ENCODE peak calls at places on chromosome 7, in nine cellular contexts. X is activated CD4-positive, alpha-beta T cell treated with anti-CD3 and anti-CD28 coated beads for 48 hours; S is stimulated activated CD8-positive, alpha-beta memory T cell treated with anti-CD3 and anti-CD28 coated beads, Interleukin-7, amount 100 ng/mL, for 1 hour; A is IMR-90; L is SHP77 treated with DMSO at 0.1 percent for 48 hours; Y is WTC11; E is GM06990; T is A172; F is progenitor cell of endocrine pancreas. U is an unnamed sample.
A peak's percentile ranks its signal among the peaks of the same experiment; 100 is the strongest.

GRCh38 chr7:127907638-127908040 is 123.6 kb downstream of the LRRC4 start:
- DNase-seq in E (no peak), F (no peak), Y (no peak), A (peak; percentile 93), L (no peak), S (no peak), T (no peak), X (no peak), U (no peak)

GRCh38 chr7:25062380-25062779 is 62.7 kb downstream of the CYCS start:
- DNase-seq in T (no peak), F (no peak), X (no peak), S (no peak), L (no peak), E (no peak), A (no peak), Y (no peak), U (no peak)

GRCh38 chr7:100603697-100604077 is 1.5 kb downstream of the PCOLCE start:
- DNase-seq in X (no peak), A (peak; percentile 23), E (no peak), L (no peak), Y (no peak), T (no peak), F (no peak), S (no peak), U (no peak)

GRCh38 chr7:139264220-139264619 is 33.2 kb downstream of the UBN2 start:
- DNase-seq in F (no peak), E (no peak), X (no peak), T (no peak), Y (no peak), S (no peak), L (no peak), A (no peak), U (no peak)

GRCh38 chr7:17633099-17633498 is 307.2 kb downstream of the SNX13 start:
- DNase-seq in F (no peak), A (peak; percentile 59), S (no peak), L (no peak), E (no peak), X (no peak), T (peak; percentile 79), Y (no peak), U (no peak)

GRCh38 chr7:3149961-3150516 is 106.4 kb upstream of the CARD11 start:
- DNase-seq in X (no peak), F (no peak), A (no peak), Y (no peak), S (no peak), E (no peak), L (no peak), T (no peak), U (no peak)

GRCh38 chr7:140696679-140697446 is at the start of gene NDUFB2:
- DNase-seq in T (peak; percentile 73), S (peak; percentile 30), L (peak; percentile 57), A (peak; percentile 76), Y (peak; percentile 96), E (peak; percentile 95), X (peak; percentile 80), F (peak; percentile 64), U (peak; percentile 79)

GRCh38 chr7:134755422-134756022 is 23.9 kb upstream of the CALD1 start:
- DNase-seq in Y (no peak), S (peak; percentile 3), T (no peak), X (peak; percentile 70), A (no peak), F (no peak), L (no peak), E (no peak), U (no peak)

GRCh38 chr7:29957921-29958320 is 31.7 kb downstream of the SCRN1 start:
- DNase-seq in X (no peak), L (no peak), S (no peak), F (no peak), T (no peak), A (no peak), Y (no peak), E (no peak), U (no peak)

GRCh38 chr7:24102988-24103387 is 181.0 kb upstream of the NPY start:
- DNase-seq in T (no peak), F (no peak), X (no peak), A (no peak), Y (no peak), L (no peak), E (no peak), S (no peak), U (no peak)

GRCh38 chr7:114255404-114255841 is 159.2 kb upstream of the FOXP2 start:
- DNase-seq in X (no peak), T (no peak), A (no peak), F (no peak), E (no peak), S (no peak), L (no peak), Y (no peak), U (no peak)

GRCh38 chr7:140028311-140028710 is 34.4 kb downstream of the PARP12 start:
- DNase-seq in E (no peak), X (no peak), A (no peak), F (no peak), T (no peak), Y (no peak), S (no peak), L (no peak), U (no peak)

GRCh38 chr7:100563809-100564400 is 9.8 kb downstream of the SAP25 start:
- DNase-seq in F (peak; percentile 65), T (peak; percentile 77), L (no peak), Y (peak; percentile 94), S (peak; percentile 83), X (peak; percentile 90), A (peak; percentile 63), E (peak; percentile 61), U (no peak)

GRCh38 chr7:44391171-44391570 is 65.8 kb upstream of the CAMK2B start:
- DNase-seq in L (no peak), F (no peak), S (no peak), X (no peak), A (no peak), T (no peak), E (no peak), Y (no peak), U (no peak)

GRCh38 chr7:34748244-34749039 is 90.4 kb downstream of the NPSR1 start:
- DNase-seq in E (no peak), T (peak; percentile 98), S (no peak), A (peak; percentile 12), Y (no peak), L (peak; percentile 97), F (no peak), X (no peak), U (no peak)

GRCh38 chr7:47601119-47601880 is 19.4 kb upstream of the TNS3 start:
- DNase-seq in L (no peak), E (no peak), X (no peak), A (peak; percentile 96), F (no peak), T (peak; percentile 94), S (no peak), Y (no peak), U (no peak)

GRCh38 chr7:127838816-127839415 is 186.9 kb downstream of the SND1 start:
- DNase-seq in L (no peak), E (no peak), X (no peak), F (no peak), Y (no peak), T (no peak), S (no peak), A (peak; percentile 33), U (no peak)

GRCh38 chr7:40151504-40151903 is 16.7 kb downstream of the SUGCT start:
- DNase-seq in E (no peak), F (no peak), S (no peak), X (no peak), L (no peak), T (no peak), Y (no peak), A (no peak), U (no peak)

GRCh38 chr7:104956753-104957450 is 57.1 kb upstream of the KMT2E start:
- DNase-seq in A (peak; percentile 98), S (no peak), L (no peak), T (peak; percentile 65), F (no peak), E (peak; percentile 59), Y (no peak), X (peak; percentile 40), U (no peak)

GRCh38 chr7:2819161-2819953 is 24.8 kb downstream of the GNA12 start:
- DNase-seq in X (no peak), T (no peak), Y (no peak), A (no peak), F (no peak), S (no peak), E (no peak), L (no peak), U (no peak)

GRCh38 chr7:7490003-7490402 is 45.7 kb downstream of the COL28A1 start:
- DNase-seq in L (no peak), A (no peak), F (no peak), T (no peak), X (no peak), E (no peak), S (no peak), Y (no peak), U (no peak)

GRCh38 chr7:131190146-131190545 is 137.5 kb upstream of the MKLN1 start:
- DNase-seq in Y (peak; percentile 38), T (no peak), L (no peak), X (no peak), E (no peak), S (no peak), A (peak; percentile 31), F (no peak), U (no peak)

GRCh38 chr7:147196476-147196875 is 1079.9 kb downstream of the CNTNAP2 start:
- DNase-seq in Y (no peak), X (no peak), A (no peak), T (no peak), F (no peak), E (no peak), L (no peak), S (no peak), U (no peak)

GRCh38 chr7:132179681-132180080 is 396.6 kb downstream of the PLXNA4 start:
- DNase-seq in X (no peak), L (no peak), S (no peak), A (no peak), Y (no peak), F (no peak), T (no peak), E (no peak), U (no peak)

GRCh38 chr7:43058271-43059066 is 54.0 kb upstream of the HECW1 start:
- DNase-seq in A (no peak), F (no peak), E (peak; percentile 44), S (no peak), Y (no peak), L (peak; percentile 23), T (no peak), X (no peak), U (no peak)

U was measured in cortex of kidney.